ENCODE peak calls at places on chromosomes 4 and X, in five cellular contexts. M is cerebellar cortex, U is GM06990, E is frontal cortex, Y is tibial nerve. T is an unnamed sample.

GRCh38 chr4:167290684-167291083 is 56.4 kb upstream of the SPOCK3 start:
- DNase-seq in M (no peak), U (no peak), Y (no peak), E (no peak), T (no peak)

GRCh38 chr4:148444296-148445070 is 2.3 kb upstream of the NR3C2 start:
- DNase-seq in M (peak; percentile 34), U (peak; percentile 14), E (peak; percentile 44), Y (no peak), T (peak; percentile 37)

GRCh38 chr4:150181536-150181935 is 103.3 kb downstream of the DCLK2 start:
- DNase-seq in E (no peak), Y (no peak), U (no peak), M (peak; percentile 24), T (no peak)

GRCh38 chr4:189940178-189941004 is at the start of gene FRG1:
- DNase-seq in E (peak; percentile 87), U (peak; percentile 95), M (peak; percentile 92), Y (peak; percentile 85), T (peak; percentile 93)

GRCh38 chr4:7120341-7120740 is 52.5 kb upstream of the GRPEL1 start:
- DNase-seq in U (no peak), Y (no peak), M (peak; percentile 26), E (no peak), T (no peak)

GRCh38 chr4:61628727-61629126 is 428.6 kb downstream of the ADGRL3 start:
- DNase-seq in M (no peak), Y (no peak), E (no peak), U (no peak), T (no peak)

GRCh38 chr4:4332529-4332928 is 42.5 kb downstream of the ZBTB49 start:
- DNase-seq in M (no peak), Y (no peak), E (no peak), U (no peak), T (no peak)

GRCh38 chrX:78102100-78102499 is 1.9 kb upstream of the PGK1 start:
- DNase-seq in E (no peak), U (no peak), M (no peak), Y (no peak), T (no peak)

GRCh38 chr4:83282049-83282535 is 2.5 kb downstream of the COQ2 start:
- DNase-seq in Y (no peak), U (no peak), E (peak; percentile 26), M (peak; percentile 72), T (peak; percentile 52)

GRCh38 chrX:31547416-31547815 is 475.6 kb upstream of the FTHL17 start:
- DNase-seq in M (no peak), Y (no peak), E (no peak), U (no peak), T (no peak)

GRCh38 chr4:145956288-145956890 is 17.8 kb upstream of the ZNF827 start:
- DNase-seq in U (peak; percentile 6), E (no peak), M (peak; percentile 47), Y (no peak), T (no peak)

GRCh38 chr4:11408569-11408968 is 20.1 kb downstream of the HS3ST1 start:
- DNase-seq in E (no peak), Y (no peak), M (peak; percentile 86), U (no peak), T (no peak)

GRCh38 chr4:46946914-46947313 is 37.9 kb upstream of the COX7B2 start:
- DNase-seq in M (no peak), U (no peak), Y (no peak), E (no peak), T (no peak)

GRCh38 chr4:2245787-2246275 is 3.9 kb upstream of the HAUS3 start:
- DNase-seq in M (no peak), E (no peak), Y (no peak), U (no peak), T (peak; percentile 5)

GRCh38 chr4:404006-404405 is 66.4 kb downstream of the ZNF141 start:
- DNase-seq in E (no peak), M (no peak), U (no peak), Y (no peak), T (no peak)